ENCODE peak calls at places on chromosomes 16 and 17, in seven cellular contexts. One of them, this sample, is unnamed.
A peak's percentile ranks its signal among the peaks of the same experiment; 100 is the strongest.

GRCh38 chr16:23595246-23595950 is 718 bp downstream of the NDUFAB1 start:
- DNase-seq in GM19239: no peak
- DNase-seq in fibroblast of pulmonary artery: peak; percentile 6
- DNase-seq in mesothelial cell of epicardium: no peak
- DNase-seq in GM03348: peak; percentile 11
- DNase-seq in T47D: no peak
- DNase-seq in foreskin fibroblast: no peak
- DNase-seq in this sample: no peak

GRCh38 chr17:78697122-78697845 is 84.8 kb downstream of the CYTH1 start:
- DNase-seq in GM19239: no peak
- DNase-seq in fibroblast of pulmonary artery: peak; percentile 39
- DNase-seq in mesothelial cell of epicardium: no peak
- DNase-seq in GM03348: peak; percentile 83
- DNase-seq in T47D: no peak
- DNase-seq in foreskin fibroblast: no peak
- DNase-seq in this sample: no peak

GRCh38 chr17:28240688-28241340 is 78.2 kb upstream of the TMEM97 start:
- DNase-seq in GM19239: no peak
- DNase-seq in fibroblast of pulmonary artery: no peak
- DNase-seq in mesothelial cell of epicardium: no peak
- DNase-seq in GM03348: no peak
- DNase-seq in T47D: no peak
- DNase-seq in foreskin fibroblast: no peak
- DNase-seq in this sample: no peak

GRCh38 chr17:37430051-37430591 is 23.4 kb downstream of the TADA2A start:
- DNase-seq in GM19239: no peak
- DNase-seq in fibroblast of pulmonary artery: peak; percentile 39
- DNase-seq in mesothelial cell of epicardium: no peak
- DNase-seq in GM03348: peak; percentile 42
- DNase-seq in T47D: no peak
- DNase-seq in foreskin fibroblast: no peak
- DNase-seq in this sample: no peak

GRCh38 chr17:78407387-78407990 is 29.0 kb downstream of the PGS1 start:
- DNase-seq in GM19239: no peak
- DNase-seq in fibroblast of pulmonary artery: no peak
- DNase-seq in mesothelial cell of epicardium: no peak
- DNase-seq in GM03348: no peak
- DNase-seq in T47D: no peak
- DNase-seq in foreskin fibroblast: peak; percentile 14
- DNase-seq in this sample: no peak

GRCh38 chr17:67266496-67266895 is 21.5 kb upstream of the HELZ start:
- DNase-seq in GM19239: no peak
- DNase-seq in fibroblast of pulmonary artery: no peak
- DNase-seq in mesothelial cell of epicardium: no peak
- DNase-seq in GM03348: no peak
- DNase-seq in T47D: no peak
- DNase-seq in foreskin fibroblast: no peak
- DNase-seq in this sample: no peak

GRCh38 chr17:59786536-59787319 is 79.3 kb downstream of the VMP1 start:
- DNase-seq in GM19239: peak; percentile 39
- DNase-seq in fibroblast of pulmonary artery: peak; percentile 100
- DNase-seq in mesothelial cell of epicardium: no peak
- DNase-seq in GM03348: peak; percentile 84
- DNase-seq in T47D: peak; percentile 95
- DNase-seq in foreskin fibroblast: peak; percentile 98
- DNase-seq in this sample: no peak

GRCh38 chr17:28792877-28793666 is 49.3 kb downstream of the TRAF4 start:
- DNase-seq in GM19239: no peak
- DNase-seq in fibroblast of pulmonary artery: peak; percentile 62
- DNase-seq in mesothelial cell of epicardium: no peak
- DNase-seq in GM03348: no peak
- DNase-seq in T47D: no peak
- DNase-seq in foreskin fibroblast: no peak
- DNase-seq in this sample: no peak

GRCh38 chr16:81366316-81366932 is 51.7 kb downstream of the GAN start:
- DNase-seq in GM19239: no peak
- DNase-seq in fibroblast of pulmonary artery: peak; percentile 77
- DNase-seq in mesothelial cell of epicardium: no peak
- DNase-seq in GM03348: peak; percentile 70
- DNase-seq in T47D: peak; percentile 69
- DNase-seq in foreskin fibroblast: peak; percentile 25
- DNase-seq in this sample: peak; percentile 37

GRCh38 chr17:82754297-82755208 is 2.7 kb downstream of the TBCD start:
- DNase-seq in GM19239: no peak
- DNase-seq in fibroblast of pulmonary artery: no peak
- DNase-seq in mesothelial cell of epicardium: no peak
- DNase-seq in GM03348: no peak
- DNase-seq in T47D: peak; percentile 85
- DNase-seq in foreskin fibroblast: no peak
- DNase-seq in this sample: no peak

GRCh38 chr17:67376509-67376891 is 581 bp upstream of the PITPNC1 start:
- DNase-seq in GM19239: no peak
- DNase-seq in fibroblast of pulmonary artery: no peak
- DNase-seq in mesothelial cell of epicardium: no peak
- DNase-seq in GM03348: peak; percentile 56
- DNase-seq in T47D: no peak
- DNase-seq in foreskin fibroblast: no peak
- DNase-seq in this sample: no peak